ENCODE peak calls at places on chromosomes 13 and 19, in four cellular contexts. T is H9, W is H1, Y is IMR-90. H is an unnamed sample.

GRCh38 chr19:20423381-20424207 is 142.0 kb downstream of the ZNF737 start:
- DNase-seq in T (peak; percentile 34), W (peak; percentile 61), Y (peak; percentile 7), H (peak; percentile 82)

GRCh38 chr19:46911456-46911855 is 50.7 kb downstream of the ARHGAP35 start:
- DNase-seq in T (no peak), W (no peak), Y (no peak), H (no peak)

GRCh38 chr13:99974939-99975561 is 3.5 kb upstream of the ZIC5 start:
- DNase-seq in T (peak; percentile 52), W (peak; percentile 75), Y (no peak), H (no peak)

GRCh38 chr19:13100031-13100588 is 2.5 kb downstream of the LYL1 start:
- DNase-seq in T (no peak), W (no peak), Y (no peak), H (no peak)

GRCh38 chr13:90302113-90302512 is 1045.4 kb upstream of the MIR17HG start:
- DNase-seq in T (no peak), W (no peak), Y (peak; percentile 10), H (peak; percentile 23)

GRCh38 chr13:101139076-101139475 is 277.2 kb downstream of the NALCN start:
- DNase-seq in T (no peak), W (no peak), Y (no peak), H (peak; percentile 6)

GRCh38 chr19:55657004-55657747 is 2.3 kb downstream of the U2AF2 start:
- DNase-seq in T (no peak), W (no peak), Y (no peak), H (no peak)

GRCh38 chr13:49319555-49320350 is 72.0 kb downstream of the CDADC1 start:
- DNase-seq in T (no peak), W (no peak), Y (peak; percentile 74), H (peak; percentile 74)

GRCh38 chr13:48233097-48233885 is at the start of gene ITM2B:
- DNase-seq in T (peak; percentile 80), W (peak; percentile 74), Y (peak; percentile 65), H (peak; percentile 73)

GRCh38 chr13:19329365-19329764 is 147.7 kb upstream of the TUBA3C start:
- DNase-seq in T (no peak), W (no peak), Y (no peak), H (no peak)

GRCh38 chr13:55569082-55569481 is 1571.6 kb upstream of the PRR20A start:
- DNase-seq in T (no peak), W (no peak), Y (no peak), H (no peak)

GRCh38 chr13:111270765-111271164 is 49.7 kb upstream of the TEX29 start:
- DNase-seq in T (no peak), W (peak; percentile 26), Y (peak; percentile 55), H (no peak)

GRCh38 chr13:51906581-51906980 is 44.8 kb downstream of the CCDC70 start:
- DNase-seq in T (peak; percentile 7), W (no peak), Y (no peak), H (no peak)

GRCh38 chr19:38686530-38686888 is 39.1 kb downstream of the ACTN4 start:
- DNase-seq in T (peak; percentile 44), W (no peak), Y (no peak), H (no peak)

GRCh38 chr13:40534456-40534855 is 132.0 kb downstream of the FOXO1 start:
- DNase-seq in T (no peak), W (no peak), Y (no peak), H (no peak)

GRCh38 chr19:7625763-7626372 is 3.5 kb downstream of the XAB2 start:
- DNase-seq in T (no peak), W (no peak), Y (no peak), H (no peak)

GRCh38 chr19:49231804-49232203 is 74.2 kb downstream of the TRPM4 start:
- DNase-seq in T (no peak), W (no peak), Y (no peak), H (no peak)

GRCh38 chr13:52371736-52372247 is 34.2 kb downstream of the THSD1 start:
- DNase-seq in T (no peak), W (no peak), Y (peak; percentile 63), H (peak; percentile 22)

GRCh38 chr19:45598267-45599011 is 3.6 kb downstream of the GPR4 start:
- DNase-seq in T (no peak), W (no peak), Y (no peak), H (no peak)

GRCh38 chr13:84443463-84443862 is 561.2 kb upstream of the SLITRK1 start:
- DNase-seq in T (no peak), W (no peak), Y (no peak), H (no peak)

GRCh38 chr19:5706876-5707573 is 12.9 kb downstream of the LONP1 start:
- DNase-seq in T (no peak), W (no peak), Y (no peak), H (no peak)

GRCh38 chr13:30457306-30457891 is 8.3 kb downstream of the HMGB1 start:
- DNase-seq in T (no peak), W (no peak), Y (no peak), H (no peak)
- H3K23ac ChIP-seq in T (no peak overlapping the region), W (no peak overlapping the region), Y (no peak overlapping the region), H (no peak overlapping the region)

GRCh38 chr19:4343056-4343844 is at the start of gene MPND:
- DNase-seq in T (peak; percentile 86), W (peak; percentile 94), Y (peak; percentile 64), H (peak; percentile 84)

GRCh38 chr19:4343845-4344713 is 717 bp downstream of the MPND start:
- DNase-seq in T (no peak), W (no peak), Y (no peak), H (no peak)

GRCh38 chr19:4338441-4339350 is at the start of gene STAP2:
- DNase-seq in T (peak; percentile 76), W (peak; percentile 66), Y (no peak), H (peak; percentile 31)

GRCh38 chr19:4345656-4346383 is 2.5 kb downstream of the MPND start:
- DNase-seq in T (no peak), W (no peak), Y (no peak), H (no peak)

GRCh38 chr19:4342421-4343055 is 824 bp upstream of the MPND start:
- DNase-seq in T (peak; percentile 99), W (peak; percentile 87), Y (peak; percentile 100), H (peak; percentile 100)
- H4K91ac ChIP-seq in T (no peak overlapping the region), W (peak overlapping the region; percentile 84), Y (peak overlapping the region; percentile 78), H (peak overlapping the region; percentile 9)

GRCh38 chr13:44792096-44792495 is 197.2 kb downstream of the NUFIP1 start:
- DNase-seq in T (no peak), W (no peak), Y (no peak), H (no peak)

GRCh38 chr13:44795176-44795575 is 194.1 kb downstream of the NUFIP1 start:
- DNase-seq in T (no peak), W (no peak), Y (peak; percentile 44), H (no peak)

GRCh38 chr13:44786724-44787123 is 202.5 kb downstream of the NUFIP1 start:
- DNase-seq in T (no peak), W (no peak), Y (no peak), H (no peak)

DNA sequence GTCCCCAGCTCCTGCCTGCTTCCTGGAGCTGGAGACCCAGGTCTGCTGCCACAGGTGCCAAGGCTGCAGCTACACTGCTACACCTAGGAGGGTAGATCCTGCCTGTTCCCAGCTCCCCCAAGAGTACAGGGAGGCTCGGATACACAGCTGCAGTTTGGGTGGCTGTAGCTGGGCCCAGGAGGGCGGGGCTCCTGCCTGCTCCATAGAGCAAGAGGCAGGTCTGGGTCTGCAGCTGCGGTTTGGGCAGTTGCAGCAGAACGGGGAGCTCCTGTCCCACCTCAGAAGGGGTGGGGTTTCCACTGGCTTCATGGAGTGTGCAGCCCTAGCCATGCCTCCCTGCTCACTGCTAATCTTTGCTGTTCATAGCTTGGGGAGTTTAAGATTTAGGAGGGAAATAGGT is 199.0 kb downstream of the NUFIP1 start:
- DNase-seq in T (peak; percentile 73), W (peak; percentile 57), Y (no peak), H (no peak)
- H2BK15ac ChIP-seq in T (no peak overlapping the region), W (no peak overlapping the region), Y (no peak overlapping the region), H (no peak overlapping the region)

GRCh38 chr13:112819816-112820215 is 130.0 kb downstream of the ATP11A start:
- DNase-seq in T (no peak), W (no peak), Y (no peak), H (no peak)
- H3K23ac ChIP-seq in T (no peak overlapping the region), W (no peak overlapping the region), Y (no peak overlapping the region), H (no peak overlapping the region)

DNA sequence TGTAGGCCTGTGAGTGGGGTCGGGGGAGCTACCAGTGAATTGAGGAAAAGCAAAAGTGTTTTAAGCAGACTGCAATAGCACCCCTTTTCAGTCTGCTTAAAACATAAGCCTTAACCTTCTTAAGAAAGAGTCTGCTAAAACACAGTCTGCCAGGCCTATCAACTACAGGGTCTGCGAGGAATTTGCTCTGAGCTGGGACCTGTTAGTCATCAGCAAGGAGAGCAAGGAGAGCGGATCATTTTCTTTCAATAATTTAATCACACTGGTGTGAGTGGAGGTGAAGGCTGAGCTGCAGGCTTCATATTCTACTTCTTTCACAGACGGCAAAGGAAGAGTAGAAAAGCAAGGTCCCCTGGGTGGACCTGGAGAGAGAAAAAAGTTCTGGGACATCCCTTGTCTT is 342.7 kb downstream of the ENOX1 start:
- DNase-seq in T (no peak), W (no peak), Y (peak; percentile 2), H (no peak)
- H4K91ac ChIP-seq in T (no peak overlapping the region), W (no peak overlapping the region), Y (no peak overlapping the region), H (no peak overlapping the region)

DNA sequence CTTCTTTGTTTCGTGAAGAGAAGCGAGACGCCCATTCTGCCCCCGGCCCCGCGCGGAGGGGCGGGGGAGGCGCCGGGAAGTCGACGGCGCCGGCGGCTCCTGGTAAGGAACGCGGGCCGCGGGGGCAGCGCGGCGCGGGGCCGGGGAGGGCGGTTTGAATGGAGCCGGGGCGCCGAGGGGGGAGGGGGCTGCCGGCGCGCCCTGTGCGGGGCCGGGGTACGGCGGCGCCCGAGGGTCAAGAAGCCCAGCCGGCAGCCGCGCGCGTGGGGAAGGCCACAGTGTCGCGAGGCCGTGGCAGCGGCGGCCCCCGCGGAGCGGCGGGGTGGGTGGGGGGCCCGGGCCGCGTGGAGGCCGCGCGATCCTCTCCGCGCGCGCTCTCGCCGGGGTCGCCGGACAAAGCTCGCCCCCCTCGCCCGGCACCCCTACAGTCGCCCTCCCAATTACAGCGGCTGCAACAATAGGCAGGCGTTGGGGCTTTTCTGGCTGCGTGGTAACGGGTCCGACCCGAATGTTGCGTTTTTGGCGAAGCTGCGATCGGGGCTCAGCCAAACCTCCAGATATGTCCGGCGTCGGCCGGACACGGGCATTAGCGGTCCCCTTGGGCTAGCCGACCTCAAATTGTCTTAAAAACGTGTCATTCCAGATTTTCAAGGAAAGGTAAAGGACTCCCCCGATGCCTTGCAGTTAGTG is 388 bp downstream of the SMARCA4 start:
- DNase-seq in T (peak; percentile 57), W (peak; percentile 60), Y (no peak), H (no peak)
- H2BK15ac ChIP-seq in T (no peak overlapping the region), W (no peak overlapping the region), Y (no peak overlapping the region), H (peak overlapping the region; percentile 81)

GRCh38 chr19:11453468-11454341 is 18.3 kb downstream of the PRKCSH start:
- DNase-seq in T (no peak), W (peak; percentile 70), Y (no peak), H (no peak)
- H3K23ac ChIP-seq in T (no peak overlapping the region), W (no peak overlapping the region), Y (no peak overlapping the region), H (no peak overlapping the region)